ENCODE peak calls at places on chromosomes 7 and 10, in five cellular contexts. L is colonic mucosa; Y is CD8-positive, alpha-beta memory T cell; M is heart left ventricle; V is H1. N is an unnamed sample. For H3K9me3, the result is how much of the 10 kb centered on the place peaks cover.

GRCh38 chr10:51422311-51423120 is 276.9 kb downstream of the CSTF2T start:
- DNase-seq in M (peak), Y (no peak), L (peak), V (peak), N (no peak)

GRCh38 chr10:112584276-112584675 is 137.3 kb downstream of the VTI1A start:
- DNase-seq in V (no peak), Y (no peak), L (no peak), M (no peak), N (no peak)

GRCh38 chr7:73829921-73830617 is 727 bp upstream of the CLDN4 start:
- DNase-seq in V (no peak), M (no peak), Y (no peak), L (peak), N (no peak)

GRCh38 chr7:107125475-107125874 is 43.3 kb upstream of the HBP1 start:
- DNase-seq in L (no peak), V (no peak), M (no peak), Y (no peak), N (no peak)

GRCh38 chr10:73906524-73907447 is 4.1 kb upstream of the PLAU start:
- DNase-seq in Y (no peak), V (peak), L (peak), M (peak), N (no peak)

GRCh38 chr10:79203014-79203675 is 134.4 kb downstream of the ZMIZ1 start:
- DNase-seq in Y (no peak), L (no peak), V (no peak), M (no peak), N (no peak)

GRCh38 chr10:132708936-132709335 is 77.0 kb downstream of the NKX6-2 start:
- DNase-seq in M (peak), L (no peak), Y (no peak), V (no peak), N (no peak)

GRCh38 chr10:27717851-27718250 is 27.8 kb downstream of the MKX start:
- DNase-seq in M (no peak), L (no peak), V (no peak), Y (no peak), N (no peak)

GRCh38 chr7:123184271-123184670 is 15.5 kb downstream of the SLC13A1 start:
- DNase-seq in M (no peak), L (no peak), Y (no peak), V (no peak), N (no peak)

GRCh38 chr7:55288070-55288824 is 76.9 kb upstream of the LANCL2 start:
- DNase-seq in V (no peak), M (no peak), Y (no peak), L (no peak), N (no peak)

GRCh38 chr10:6140141-6140841 is 51.5 kb downstream of the RBM17 start:
- DNase-seq in V (no peak), L (peak), M (no peak), Y (no peak), N (no peak)

GRCh38 chr10:132931258-132931657 is 11.1 kb downstream of the CFAP46 start:
- DNase-seq in L (no peak), Y (no peak), M (no peak), V (no peak), N (no peak)

GRCh38 chr7:114644455-114644854 is 229.8 kb downstream of the FOXP2 start:
- DNase-seq in L (no peak), M (no peak), V (no peak), Y (no peak), N (no peak)

GRCh38 chr7:42945821-42946615 is 13.8 kb downstream of the MRPL32 start:
- DNase-seq in Y (no peak), L (no peak), M (no peak), V (no peak), N (no peak)

GRCh38 chr10:69217119-69217754 is 2.9 kb upstream of the HKDC1 start:
- DNase-seq in V (no peak), M (no peak), L (no peak), Y (no peak), N (no peak)

GRCh38 chr7:70432567-70433001 is 699.4 kb upstream of the GALNT17 start:
- DNase-seq in V (no peak), M (no peak), L (no peak), Y (no peak), N (no peak)

GRCh38 chr7:27910341-27910740 is 170.4 kb downstream of the TAX1BP1 start:
- DNase-seq in L (no peak), V (no peak), M (no peak), Y (no peak), N (no peak)

GRCh38 chr10:116994113-116994890 is 10.7 kb downstream of the SHTN1 start:
- DNase-seq in V (no peak), M (no peak), L (no peak), Y (no peak), N (no peak)

GRCh38 chr7:69052447-69052846 is 545.8 kb upstream of the AUTS2 start:
- DNase-seq in Y (no peak), L (no peak), M (no peak), V (peak), N (no peak)

GRCh38 chr7:1580422-1581030 is 10.7 kb upstream of the PSMG3 start:
- DNase-seq in V (no peak), L (no peak), Y (no peak), M (no peak), N (no peak)

GRCh38 chr7:2982831-2983230 is 60.8 kb downstream of the CARD11 start:
- DNase-seq in Y (peak), L (no peak), V (no peak), M (no peak), N (peak)

GRCh38 chr10:84896909-84897308 is 568.5 kb downstream of the CCSER2 start:
- DNase-seq in V (no peak), L (no peak), Y (no peak), M (no peak), N (no peak)

GRCh38 chr7:87328281-87328680 is 17.2 kb upstream of the CROT start:
- DNase-seq in L (no peak), M (no peak), Y (no peak), V (no peak), N (no peak)

GRCh38 chr10:88159127-88159829 is 295.9 kb downstream of the PTEN start:
- DNase-seq in M (no peak), Y (no peak), V (no peak), L (no peak), N (no peak)

GRCh38 chr7:44460325-44460724 is 30.1 kb downstream of the NUDCD3 start:
- DNase-seq in Y (peak), L (no peak), M (no peak), V (no peak), N (peak)

GRCh38 chr10:131758062-131758941 is 142.5 kb upstream of the PPP2R2D start:
- DNase-seq in L (no peak), M (no peak), Y (no peak), V (no peak), N (no peak)

GRCh38 chr10:29681700-29682444 is 47.1 kb upstream of the SVIL start:
- DNase-seq in Y (peak), V (no peak), M (no peak), L (no peak), N (peak)

GRCh38 chr10:35005868-35006267 is 84.3 kb downstream of the CUL2 start:
- DNase-seq in Y (no peak), M (no peak), V (no peak), L (no peak), N (no peak)

GRCh38 chr10:329361-330099 is 194.3 kb downstream of the ZMYND11 start:
- DNase-seq in V (peak), M (peak), Y (peak), L (peak), N (no peak)

GRCh38 chr7:32068411-32068905 is 1.7 kb downstream of the PDE1C start:
- DNase-seq in V (no peak), Y (no peak), M (no peak), L (no peak), N (no peak)

GRCh38 chr7:33904680-33905388 is 505 bp upstream of the BMPER start:
- DNase-seq in Y (no peak), M (peak), V (peak), L (peak), N (no peak)

GRCh38 chr10:130660266-130660665 is 524.1 kb downstream of the GLRX3 start:
- DNase-seq in M (no peak), L (no peak), Y (no peak), V (no peak), N (no peak)

GRCh38 chr10:130658687-130659290 is 522.6 kb downstream of the GLRX3 start:
- DNase-seq in Y (no peak), L (no peak), M (no peak), V (no peak), N (no peak)

GRCh38 chr10:130656582-130657133 is 520.5 kb downstream of the GLRX3 start:
- DNase-seq in L (no peak), M (no peak), Y (no peak), V (no peak), N (no peak)

GRCh38 chr10:130661419-130661818 is 525.2 kb downstream of the GLRX3 start:
- DNase-seq in M (no peak), V (no peak), L (no peak), Y (no peak), N (no peak)

DNA sequence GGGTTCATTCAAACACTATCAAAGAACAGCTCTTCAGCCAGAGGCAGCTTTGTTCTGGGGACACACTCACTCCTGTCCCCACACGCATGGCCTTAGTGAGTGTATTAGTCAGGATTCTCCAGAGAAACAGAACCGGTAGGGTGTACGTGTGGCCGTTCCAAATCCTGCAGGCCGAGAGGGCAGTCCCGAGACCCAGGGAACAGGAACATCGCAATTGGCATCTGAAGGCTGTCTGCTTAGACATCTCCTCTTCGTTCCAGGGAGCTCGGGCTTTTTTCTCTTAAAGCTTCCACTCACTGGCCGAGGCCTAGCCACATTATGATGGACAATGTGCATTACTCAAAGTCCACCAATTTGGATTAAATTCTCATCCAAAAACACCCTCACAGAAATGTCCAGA is 523.3 kb downstream of the GLRX3 start:
- DNase-seq in Y (no peak), M (no peak), V (no peak), L (no peak), N (no peak)
- H3K9me3 ChIP-seq in Y (under half), M (under half), V (under half), L (under half), N (under half)

GRCh38 chr7:157561816-157562410 is 225.1 kb downstream of the DNAJB6 start:
- DNase-seq in V (no peak), Y (no peak), M (no peak), L (no peak), N (no peak)
- H3K9me3 ChIP-seq in V (under half), Y (under half), M (under half), L (under half), N (under half)

DNA sequence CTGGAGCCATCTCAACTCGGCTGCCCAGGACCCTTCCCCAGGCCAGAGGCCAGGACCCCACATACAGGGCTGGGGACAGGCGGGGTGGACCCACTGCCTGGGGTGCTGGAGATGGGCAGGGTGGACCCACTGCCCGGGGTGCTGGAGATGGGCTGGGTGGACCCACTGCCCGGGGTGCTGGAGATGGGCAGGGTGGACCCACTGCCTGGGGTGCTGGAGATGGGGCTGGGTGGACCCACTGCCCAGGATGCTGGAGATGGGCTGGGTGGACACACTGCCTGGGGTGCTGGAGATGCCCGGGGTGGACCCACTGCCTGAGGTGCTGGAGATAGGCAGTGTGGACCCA is 32.4 kb upstream of the FOXL3 start:
- DNase-seq in Y (no peak), L (no peak), V (no peak), M (no peak), N (no peak)
- H3K9me3 ChIP-seq in Y (under half), L (under half), V (half or more), M (under half), N (under half)

DNA sequence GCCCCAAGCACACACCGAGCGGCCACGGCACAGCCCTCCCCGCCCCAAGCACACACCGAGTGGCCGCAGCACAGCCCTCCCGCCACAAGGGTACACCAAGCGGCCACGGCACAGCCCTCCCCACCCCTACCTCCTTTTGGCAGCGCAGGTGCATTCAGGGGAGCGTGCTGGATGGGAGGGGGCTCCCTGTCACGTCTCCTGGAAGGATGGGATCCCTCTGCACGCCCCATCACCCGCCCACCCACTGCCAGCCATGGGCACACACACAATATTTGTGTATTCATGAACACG is 482.7 kb downstream of the DNAJB6 start:
- DNase-seq in Y (no peak), L (no peak), M (no peak), V (no peak), N (no peak)
- H3K9me3 ChIP-seq in Y (under half), L (under half), M (under half), V (under half), N (under half)

GRCh38 chr10:37831495-37832333 is 25.7 kb downstream of the ZNF248 start:
- DNase-seq in L (no peak), Y (no peak), M (no peak), V (no peak), N (no peak)
- H3K9me3 ChIP-seq in L (under half), Y (under half), M (half or more), V (half or more), N (half or more)

GRCh38 chr7:157849341-157849596 is 512.5 kb downstream of the DNAJB6 start:
- DNase-seq in L (no peak), V (no peak), Y (no peak), M (no peak), N (no peak)

GRCh38 chr7:157849726-157850125 is 512.9 kb downstream of the DNAJB6 start:
- DNase-seq in M (no peak), V (no peak), Y (no peak), L (no peak), N (no peak)

GRCh38 chr7:157850481-157851444 is 514.0 kb downstream of the DNAJB6 start:
- DNase-seq in Y (no peak), L (no peak), V (no peak), M (no peak), N (no peak)

GRCh38 chr7:157846281-157846680 is 509.5 kb downstream of the DNAJB6 start:
- DNase-seq in M (no peak), L (no peak), V (no peak), Y (no peak), N (no peak)

DNA sequence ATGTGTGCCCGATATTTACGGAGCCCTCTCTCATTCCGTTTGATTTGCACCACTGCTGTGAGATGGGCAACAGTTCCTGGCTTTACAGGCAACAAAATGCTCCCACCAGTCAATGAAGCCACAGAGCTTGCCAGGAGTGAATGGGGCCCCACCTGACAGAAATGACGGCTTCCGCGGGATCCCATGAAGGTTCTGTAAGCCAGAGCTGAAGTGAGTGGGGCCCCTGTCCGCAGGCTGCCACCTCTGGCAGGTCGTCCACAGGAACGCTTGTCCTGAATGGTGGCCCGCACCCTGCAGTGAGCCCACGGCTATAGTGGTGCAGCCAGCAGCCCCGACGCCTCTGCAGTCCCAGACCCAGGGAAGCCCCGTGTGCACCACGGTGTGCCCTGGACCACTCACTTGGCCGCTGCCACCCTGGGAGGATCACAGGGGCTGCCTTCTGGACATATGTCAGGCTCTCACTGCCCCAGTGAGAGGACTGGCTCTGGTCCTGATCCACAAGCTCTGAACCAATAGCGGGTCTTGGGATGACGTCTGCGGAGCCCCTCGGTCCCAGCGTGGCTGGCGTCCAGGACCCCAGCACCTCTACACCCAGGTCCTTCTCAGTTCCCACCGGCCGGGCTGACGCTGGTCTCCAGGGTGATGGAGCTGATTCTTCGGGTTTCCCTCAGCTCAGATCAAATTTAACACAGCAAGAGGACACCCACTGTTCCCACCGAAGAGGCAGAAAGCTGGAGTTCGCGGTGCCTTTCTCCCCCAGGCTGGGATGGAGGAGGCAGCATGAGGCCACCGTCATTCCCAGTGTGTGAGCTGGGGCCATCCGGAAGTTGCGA is 511.9 kb downstream of the DNAJB6 start:
- DNase-seq in Y (no peak), V (no peak), M (no peak), L (no peak), N (no peak)
- H3K9me3 ChIP-seq in Y (under half), V (under half), M (under half), L (under half), N (under half)

DNA sequence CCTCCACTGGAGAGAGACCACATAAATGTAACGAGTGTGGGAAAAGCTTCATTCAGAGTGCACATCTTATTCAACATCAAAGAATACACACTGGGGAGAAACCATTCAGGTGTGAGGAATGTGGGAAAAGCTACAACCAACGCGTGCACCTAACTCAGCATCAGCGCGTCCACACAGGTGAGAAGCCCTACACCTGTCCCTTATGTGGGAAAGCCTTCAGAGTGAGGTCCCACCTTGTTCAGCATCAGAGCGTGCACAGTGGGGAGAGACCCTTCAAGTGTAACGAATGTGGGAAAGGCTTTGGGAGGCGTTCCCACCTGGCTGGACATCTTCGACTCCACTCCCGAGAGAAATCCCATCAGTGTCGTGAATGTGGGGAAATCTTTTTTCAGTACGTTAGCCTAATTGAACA is 20.6 kb downstream of the FAM200A start:
- DNase-seq in M (no peak), V (no peak), Y (no peak), L (no peak), N (no peak)
- H3K9me3 ChIP-seq in M (half or more), V (half or more), Y (under half), L (under half), N (under half)

DNA sequence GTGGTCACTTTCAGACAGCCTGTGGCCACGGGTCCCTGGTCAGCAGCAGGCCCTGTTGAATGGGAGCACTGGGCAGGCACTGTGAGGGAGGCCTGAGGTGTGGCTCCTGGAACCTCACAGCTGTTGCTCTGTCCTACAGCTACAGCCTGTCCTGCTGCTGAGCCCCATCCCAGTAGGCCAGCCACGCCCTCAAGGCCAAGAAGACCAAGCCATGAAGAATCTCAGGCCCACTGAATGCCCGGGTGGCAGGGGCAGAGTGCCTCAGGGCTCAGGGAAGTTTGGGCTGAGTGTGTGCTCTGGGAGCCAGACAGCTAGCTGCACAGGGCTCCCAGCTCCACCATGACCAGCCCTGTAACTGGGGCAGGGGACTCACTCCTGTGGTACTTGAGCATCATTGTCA is 363.5 kb upstream of the NUPR2 start:
- DNase-seq in V (no peak), Y (no peak), M (no peak), L (no peak), N (no peak)
- H3K9me3 ChIP-seq in V (half or more), Y (under half), M (half or more), L (under half), N (half or more)

DNA sequence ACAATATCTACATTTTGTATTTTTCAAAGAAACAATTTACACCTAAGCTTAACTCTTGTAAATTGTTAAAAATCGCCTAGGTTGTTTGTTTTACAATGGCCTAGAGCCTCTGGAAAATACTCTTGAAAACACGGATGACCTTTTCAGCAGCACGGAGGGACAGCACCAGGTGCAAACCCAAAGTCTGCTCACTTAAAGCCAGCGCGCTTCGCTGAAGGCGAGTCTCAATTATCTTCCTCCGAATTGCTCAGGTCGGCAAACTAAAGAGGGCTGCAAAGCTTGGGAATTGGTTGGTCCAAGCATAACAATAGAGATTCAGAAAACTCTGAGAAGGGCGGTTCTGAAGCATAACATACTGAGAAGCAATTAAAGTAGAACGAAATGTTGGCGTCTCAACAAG is 139.8 kb upstream of the PITRM1 start:
- DNase-seq in L (no peak), V (no peak), Y (no peak), M (no peak), N (no peak)
- H3K9me3 ChIP-seq in L (under half), V (under half), Y (under half), M (under half), N (under half)

GRCh38 chr7:5454485-5454884 is 30.9 kb upstream of the TNRC18 start:
- DNase-seq in L (no peak), Y (no peak), M (no peak), V (no peak), N (no peak)
- H3K9me3 ChIP-seq in L (under half), Y (under half), M (under half), V (under half), N (under half)

N was measured in CD4-positive, alpha-beta T cell.